ENCODE peak calls at places on chromosomes 13 and 19, in nine cellular contexts. W is stomach, B is upper lobe of left lung, S is breast epithelium, J is sigmoid colon, C is Peyer's patch, R is uterus, H is IMR-90, A is HCT116. P is an unnamed sample.

GRCh38 chr13:51000576-51001260 is 91.1 kb downstream of the RNASEH2B start:
- DNase-seq in A (no peak), C (no peak), W (no peak), S (no peak), J (peak; percentile 78), H (peak; percentile 42), B (no peak), R (peak; percentile 75), P (no peak)

GRCh38 chr13:52850396-52851152 is 2.1 kb upstream of the PCDH8 start:
- DNase-seq in J (no peak), S (peak; percentile 69), H (peak; percentile 7), R (peak; percentile 26), A (no peak), C (peak; percentile 62), B (peak; percentile 58), W (peak; percentile 63), P (peak; percentile 81)

GRCh38 chr13:27481766-27482165 is 31.4 kb upstream of the MTIF3 start:
- DNase-seq in R (peak; percentile 15), S (no peak), W (peak; percentile 54), H (peak; percentile 10), C (peak; percentile 68), B (peak; percentile 69), J (no peak), A (peak; percentile 37), P (peak; percentile 51)

GRCh38 chr19:14089662-14090508 is 666 bp downstream of the SAMD1 start:
- DNase-seq in A (no peak), H (peak; percentile 74), R (no peak), S (no peak), J (no peak), W (peak; percentile 62), C (peak; percentile 77), B (no peak), P (peak; percentile 43)

GRCh38 chr13:37473035-37473434 is 125.5 kb downstream of the POSTN start:
- DNase-seq in R (no peak), S (no peak), W (no peak), B (no peak), A (no peak), J (no peak), C (no peak), H (no peak), P (no peak)

GRCh38 chr19:48443262-48443661 is 2.5 kb upstream of the GRWD1 start:
- DNase-seq in H (no peak), S (no peak), C (no peak), W (peak; percentile 43), R (no peak), A (no peak), J (no peak), B (no peak), P (peak; percentile 52)

GRCh38 chr13:108929532-108929931 is 300.1 kb downstream of the MYO16 start:
- DNase-seq in S (no peak), B (no peak), C (no peak), R (no peak), J (no peak), W (no peak), A (no peak), H (no peak), P (no peak)

GRCh38 chr13:39490136-39490535 is 112.9 kb downstream of the LHFPL6 start:
- DNase-seq in J (no peak), C (no peak), S (no peak), W (no peak), B (no peak), A (no peak), H (no peak), R (no peak), P (no peak)

GRCh38 chr13:110575322-110576069 is 14.0 kb upstream of the RAB20 start:
- DNase-seq in J (no peak), H (peak; percentile 48), S (no peak), A (no peak), W (peak; percentile 49), C (peak; percentile 69), R (no peak), B (peak; percentile 61), P (peak; percentile 11)

GRCh38 chr19:35124098-35125060 is 8.8 kb downstream of the FXYD3 start:
- DNase-seq in S (peak; percentile 94), R (peak; percentile 95), A (peak; percentile 70), W (peak; percentile 96), C (peak; percentile 95), J (peak; percentile 97), B (peak; percentile 92), H (peak; percentile 86), P (peak; percentile 88)

GRCh38 chr19:33429891-33430673 is 56.6 kb downstream of the CEBPG start:
- DNase-seq in W (no peak), J (peak; percentile 46), C (no peak), R (no peak), A (no peak), S (peak; percentile 49), H (no peak), B (no peak), P (no peak)

GRCh38 chr19:38792250-38793111 is 3.5 kb downstream of the LGALS7B start:
- DNase-seq in A (no peak), R (no peak), H (no peak), S (no peak), C (peak; percentile 69), W (peak; percentile 39), J (peak; percentile 73), B (no peak), P (no peak)

GRCh38 chr13:21175656-21176194 is 627 bp downstream of the SKA3 start:
- DNase-seq in R (no peak), W (no peak), A (no peak), B (no peak), J (no peak), S (no peak), H (peak; percentile 28), C (no peak), P (no peak)

GRCh38 chr19:10835754-10836477 is at the start of gene TMED1:
- DNase-seq in A (peak; percentile 99), C (peak; percentile 100), S (peak; percentile 100), B (peak; percentile 96), R (peak; percentile 100), W (peak; percentile 94), J (peak; percentile 100), H (peak; percentile 98), P (peak; percentile 100)
- TF ChIP-seq POLR2A in A (no peak), C (peak; percentile 38), S (peak; percentile 48), B (peak; percentile 48), R (peak; percentile 68), W (no peak), J (no peak), H (peak; percentile 74), P (peak; percentile 67)

DNA sequence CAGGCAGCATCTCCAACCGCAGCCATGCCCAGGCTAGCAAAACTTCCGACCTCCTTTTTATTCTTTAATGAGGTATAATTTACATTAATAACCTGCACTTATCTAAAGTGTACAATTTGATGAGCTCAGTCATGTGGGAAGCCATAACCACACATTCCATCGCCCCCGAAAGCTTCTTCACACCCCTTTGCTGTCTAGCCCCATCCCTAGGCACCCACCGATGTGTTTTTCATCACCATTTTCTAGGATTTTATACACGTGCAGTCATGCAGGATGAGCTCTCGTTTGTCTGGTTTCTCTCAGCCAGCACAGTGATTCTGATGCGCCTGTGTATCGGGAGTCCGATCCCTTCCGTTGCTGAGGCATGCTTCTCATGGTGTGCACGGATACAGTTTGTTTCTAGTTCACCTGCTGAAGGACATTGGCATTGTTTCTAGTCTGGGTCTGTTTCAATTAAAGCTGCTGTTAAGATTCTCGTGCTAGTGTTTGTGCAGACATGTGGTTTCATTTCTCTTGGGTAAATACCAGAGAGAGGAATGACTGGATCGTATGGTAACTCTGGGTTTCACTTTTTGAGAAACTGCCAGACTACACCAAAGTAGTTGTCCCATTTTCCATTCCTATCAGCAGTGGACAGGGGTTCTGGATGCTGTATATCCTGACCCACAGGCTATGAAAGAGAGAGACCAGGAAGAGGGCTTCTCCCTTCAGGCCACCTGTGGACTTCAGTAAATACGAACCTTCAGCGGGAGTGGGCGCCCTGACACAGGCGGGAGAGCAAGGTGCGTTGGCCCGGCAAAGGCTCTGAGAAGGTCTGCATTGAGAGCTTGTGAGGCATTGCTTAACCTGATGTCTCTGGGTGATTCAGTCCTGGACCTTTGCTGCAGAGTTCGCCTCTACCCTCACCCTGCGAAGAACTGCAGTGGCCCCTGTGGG is 4.9 kb downstream of the AP1M1 start:
- DNase-seq in J (peak; percentile 46), R (no peak), S (no peak), A (no peak), B (no peak), C (peak; percentile 30), H (no peak), W (no peak), P (no peak)
- H3K36me3 ChIP-seq in J (peaks cover 7% of the 10 kb centered on the region), R (no peaks in the 10 kb centered on the region), S (no peaks in the 10 kb centered on the region), A (peaks cover 7% of the 10 kb centered on the region), B (peaks cover 30% of the 10 kb centered on the region), C (peaks cover 58% of the 10 kb centered on the region), H (peaks cover 59% of the 10 kb centered on the region), W (peaks cover 71% of the 10 kb centered on the region), P (peaks cover 23% of the 10 kb centered on the region)

GRCh38 chr19:799076-799881 is 2.0 kb downstream of the PTBP1 start:
- DNase-seq in R (no peak), S (no peak), A (no peak), J (no peak), W (no peak), H (peak; percentile 49), C (no peak), B (no peak), P (peak; percentile 70)
- TF ChIP-seq CTCF in R (peak; percentile 8), S (no peak), A (no peak), J (no peak), W (no peak), H (peak; percentile 36), C (peak; percentile 4), B (no peak), P (no peak)

GRCh38 chr19:40808021-40808325 is 9.0 kb downstream of the EGLN2 start:
- DNase-seq in A (no peak), R (peak; percentile 26), H (no peak), C (no peak), S (no peak), B (no peak), J (no peak), W (no peak), P (no peak)

GRCh38 chr19:40808497-40808896 is 9.5 kb downstream of the EGLN2 start:
- DNase-seq in A (no peak), H (no peak), J (no peak), W (no peak), S (no peak), R (no peak), B (no peak), C (no peak), P (no peak)

GRCh38 chr19:40810160-40810559 is 11.2 kb downstream of the EGLN2 start:
- DNase-seq in W (no peak), C (no peak), B (no peak), H (no peak), A (no peak), S (no peak), J (no peak), R (peak; percentile 28), P (no peak)

GRCh38 chr19:40807147-40808020 is 8.4 kb downstream of the EGLN2 start:
- DNase-seq in S (no peak), R (peak; percentile 33), W (no peak), C (no peak), B (no peak), J (no peak), H (no peak), A (no peak), P (peak; percentile 39)

DNA sequence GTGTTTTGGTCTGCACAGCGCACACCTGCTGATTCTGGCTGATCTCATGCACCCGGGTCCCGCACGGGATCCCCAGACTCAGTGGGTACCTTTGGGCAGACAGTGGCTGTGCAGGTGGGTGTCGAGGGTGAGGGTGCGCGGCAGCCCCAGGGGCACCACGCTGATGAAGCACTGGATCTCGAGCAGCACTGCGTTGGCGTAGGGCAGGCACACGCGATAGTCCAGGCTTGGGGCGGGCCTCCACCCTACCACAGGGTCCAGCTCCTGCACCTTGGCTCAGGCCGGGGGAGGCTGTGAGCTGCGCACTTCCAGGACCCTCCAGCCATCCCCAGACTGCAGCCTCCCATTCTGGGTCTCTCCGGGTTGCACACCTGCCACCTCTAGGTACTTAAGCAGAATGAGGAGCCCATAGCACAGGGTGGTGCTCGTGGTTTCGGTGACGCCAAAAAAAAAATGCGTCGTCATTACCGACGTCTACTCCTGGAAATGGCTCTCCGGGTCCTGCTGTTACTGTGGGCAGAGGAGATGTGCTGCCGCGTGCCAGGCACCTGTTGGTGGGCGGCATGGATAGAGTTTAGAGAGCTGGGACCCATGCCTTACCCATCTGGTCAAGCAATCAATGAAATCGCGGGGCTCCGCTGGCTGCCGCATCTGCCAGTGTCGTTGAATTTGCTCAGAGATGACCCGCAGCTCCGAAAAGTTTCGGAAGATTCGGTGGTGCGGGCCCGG is 10.5 kb downstream of the EGLN2 start:
- DNase-seq in A (no peak), B (no peak), H (no peak), W (no peak), S (no peak), J (no peak), C (no peak), R (peak; percentile 36), P (no peak)
- TF ChIP-seq POLR2A in A (no peak), B (no peak), H (no peak), W (no peak), S (no peak), J (no peak), C (no peak), R (no peak), P (no peak)